ENCODE peak calls at places on chromosomes 13 and 19, in six cellular contexts. One of them, this sample, is unnamed.

GRCh38 chr13:110411316-110412105 is 104.4 kb downstream of the COL4A2 start:
- DNase-seq in dermis microvascular lymphatic vessel endothelial cell: no peak
- DNase-seq in activated gamma-delta T cell treated with anti-CD3 and anti-CD28 coated beads, Interleukin-2, amount 50 U/mL, for 16 hours: no peak
- DNase-seq in head of caudate nucleus: no peak
- DNase-seq in stimulated activated CD4-positive, alpha-beta T cell treated with anti-CD3 and anti-CD28 coated beads, Interleukin-4, amount 100 ng/mL, for 48 hours: no peak
- DNase-seq in activated B cell treated with CpG ODN at 0.5 μM for 24 hours: no peak
- DNase-seq in this sample: no peak

GRCh38 chr19:1935484-1936208 is 5.3 kb upstream of the CSNK1G2 start:
- DNase-seq in dermis microvascular lymphatic vessel endothelial cell: peak
- DNase-seq in head of caudate nucleus: no peak
- DNase-seq in activated gamma-delta T cell treated with anti-CD3 and anti-CD28 coated beads, Interleukin-2, amount 50 U/mL, for 16 hours: no peak
- DNase-seq in activated B cell treated with CpG ODN at 0.5 μM for 24 hours: no peak
- DNase-seq in stimulated activated CD4-positive, alpha-beta T cell treated with anti-CD3 and anti-CD28 coated beads, Interleukin-4, amount 100 ng/mL, for 48 hours: no peak
- DNase-seq in this sample: no peak

GRCh38 chr19:1245884-1246816 is 2.2 kb upstream of the MIDN start:
- DNase-seq in dermis microvascular lymphatic vessel endothelial cell: no peak
- DNase-seq in activated B cell treated with CpG ODN at 0.5 μM for 24 hours: no peak
- DNase-seq in activated gamma-delta T cell treated with anti-CD3 and anti-CD28 coated beads, Interleukin-2, amount 50 U/mL, for 16 hours: no peak
- DNase-seq in head of caudate nucleus: no peak
- DNase-seq in stimulated activated CD4-positive, alpha-beta T cell treated with anti-CD3 and anti-CD28 coated beads, Interleukin-4, amount 100 ng/mL, for 48 hours: no peak
- DNase-seq in this sample: no peak

GRCh38 chr13:106063591-106064308 is 471.7 kb downstream of the EFNB2 start:
- DNase-seq in activated B cell treated with CpG ODN at 0.5 μM for 24 hours: no peak
- DNase-seq in activated gamma-delta T cell treated with anti-CD3 and anti-CD28 coated beads, Interleukin-2, amount 50 U/mL, for 16 hours: no peak
- DNase-seq in dermis microvascular lymphatic vessel endothelial cell: no peak
- DNase-seq in head of caudate nucleus: no peak
- DNase-seq in stimulated activated CD4-positive, alpha-beta T cell treated with anti-CD3 and anti-CD28 coated beads, Interleukin-4, amount 100 ng/mL, for 48 hours: no peak
- DNase-seq in this sample: no peak

GRCh38 chr13:77891486-77891885 is 27.1 kb downstream of the EDNRB start:
- DNase-seq in dermis microvascular lymphatic vessel endothelial cell: no peak
- DNase-seq in head of caudate nucleus: no peak
- DNase-seq in activated gamma-delta T cell treated with anti-CD3 and anti-CD28 coated beads, Interleukin-2, amount 50 U/mL, for 16 hours: no peak
- DNase-seq in activated B cell treated with CpG ODN at 0.5 μM for 24 hours: no peak
- DNase-seq in stimulated activated CD4-positive, alpha-beta T cell treated with anti-CD3 and anti-CD28 coated beads, Interleukin-4, amount 100 ng/mL, for 48 hours: no peak
- DNase-seq in this sample: no peak

GRCh38 chr19:49880162-49880869 is 2.8 kb downstream of the TBC1D17 start:
- DNase-seq in activated gamma-delta T cell treated with anti-CD3 and anti-CD28 coated beads, Interleukin-2, amount 50 U/mL, for 16 hours: no peak
- DNase-seq in dermis microvascular lymphatic vessel endothelial cell: no peak
- DNase-seq in activated B cell treated with CpG ODN at 0.5 μM for 24 hours: no peak
- DNase-seq in head of caudate nucleus: no peak
- DNase-seq in stimulated activated CD4-positive, alpha-beta T cell treated with anti-CD3 and anti-CD28 coated beads, Interleukin-4, amount 100 ng/mL, for 48 hours: no peak
- DNase-seq in this sample: no peak

GRCh38 chr19:31664997-31665396 is 315.8 kb upstream of the TSHZ3 start:
- DNase-seq in dermis microvascular lymphatic vessel endothelial cell: no peak
- DNase-seq in activated B cell treated with CpG ODN at 0.5 μM for 24 hours: no peak
- DNase-seq in activated gamma-delta T cell treated with anti-CD3 and anti-CD28 coated beads, Interleukin-2, amount 50 U/mL, for 16 hours: no peak
- DNase-seq in stimulated activated CD4-positive, alpha-beta T cell treated with anti-CD3 and anti-CD28 coated beads, Interleukin-4, amount 100 ng/mL, for 48 hours: no peak
- DNase-seq in head of caudate nucleus: no peak
- DNase-seq in this sample: no peak

GRCh38 chr13:112510002-112510780 is 77.8 kb downstream of the TUBGCP3 start:
- DNase-seq in activated B cell treated with CpG ODN at 0.5 μM for 24 hours: no peak
- DNase-seq in dermis microvascular lymphatic vessel endothelial cell: peak
- DNase-seq in head of caudate nucleus: no peak
- DNase-seq in stimulated activated CD4-positive, alpha-beta T cell treated with anti-CD3 and anti-CD28 coated beads, Interleukin-4, amount 100 ng/mL, for 48 hours: no peak
- DNase-seq in activated gamma-delta T cell treated with anti-CD3 and anti-CD28 coated beads, Interleukin-2, amount 50 U/mL, for 16 hours: no peak
- DNase-seq in this sample: peak

GRCh38 chr19:52473655-52474350 is 20.4 kb downstream of the ZNF578 start:
- DNase-seq in head of caudate nucleus: no peak
- DNase-seq in stimulated activated CD4-positive, alpha-beta T cell treated with anti-CD3 and anti-CD28 coated beads, Interleukin-4, amount 100 ng/mL, for 48 hours: no peak
- DNase-seq in activated gamma-delta T cell treated with anti-CD3 and anti-CD28 coated beads, Interleukin-2, amount 50 U/mL, for 16 hours: no peak
- DNase-seq in dermis microvascular lymphatic vessel endothelial cell: no peak
- DNase-seq in activated B cell treated with CpG ODN at 0.5 μM for 24 hours: no peak
- DNase-seq in this sample: no peak